ENCODE peak calls at places on chromosome 1, in six cellular contexts. One of them, this sample, is unnamed.

GRCh38 chr1:232974971-232975370 is 24.6 kb downstream of the NTPCR start:
- DNase-seq in fibroblast of pulmonary artery: peak
- DNase-seq in H9: no peak
- DNase-seq in left lung: no peak
- DNase-seq in IMR-90: peak
- DNase-seq in GM10248: no peak
- DNase-seq in this sample: no peak

GRCh38 chr1:215095524-215095923 is 13.0 kb downstream of the KCNK2 start:
- DNase-seq in fibroblast of pulmonary artery: no peak
- DNase-seq in H9: no peak
- DNase-seq in left lung: no peak
- DNase-seq in IMR-90: no peak
- DNase-seq in GM10248: no peak
- DNase-seq in this sample: no peak

GRCh38 chr1:160205242-160205973 is at the start of gene PEA15:
- DNase-seq in fibroblast of pulmonary artery: peak
- DNase-seq in H9: peak
- DNase-seq in left lung: peak
- DNase-seq in IMR-90: peak
- DNase-seq in GM10248: peak
- DNase-seq in this sample: peak

GRCh38 chr1:179087665-179088064 is 5.8 kb downstream of the TOR3A start:
- DNase-seq in fibroblast of pulmonary artery: peak
- DNase-seq in H9: peak
- DNase-seq in left lung: no peak
- DNase-seq in IMR-90: no peak
- DNase-seq in GM10248: no peak
- DNase-seq in this sample: peak

GRCh38 chr1:55225228-55225627 is 10.1 kb upstream of the USP24 start:
- DNase-seq in fibroblast of pulmonary artery: no peak
- DNase-seq in H9: no peak
- DNase-seq in left lung: no peak
- DNase-seq in IMR-90: no peak
- DNase-seq in GM10248: no peak
- DNase-seq in this sample: no peak

GRCh38 chr1:160623860-160624259 is 23.0 kb downstream of the SLAMF1 start:
- DNase-seq in fibroblast of pulmonary artery: no peak
- DNase-seq in H9: no peak
- DNase-seq in left lung: no peak
- DNase-seq in IMR-90: no peak
- DNase-seq in GM10248: no peak
- DNase-seq in this sample: no peak

GRCh38 chr1:206651958-206652890 is 16.9 kb downstream of the DYRK3 start:
- DNase-seq in fibroblast of pulmonary artery: no peak
- DNase-seq in H9: no peak
- DNase-seq in left lung: no peak
- DNase-seq in IMR-90: no peak
- DNase-seq in GM10248: no peak
- DNase-seq in this sample: no peak

GRCh38 chr1:16905112-16905855 is 9.5 kb downstream of the RNU1-2 start:
- DNase-seq in fibroblast of pulmonary artery: peak
- DNase-seq in H9: peak
- DNase-seq in left lung: no peak
- DNase-seq in IMR-90: peak
- DNase-seq in GM10248: peak
- DNase-seq in this sample: no peak

GRCh38 chr1:67367370-67368345 is 60.0 kb downstream of the IL12RB2 start:
- DNase-seq in fibroblast of pulmonary artery: peak
- DNase-seq in H9: no peak
- DNase-seq in left lung: no peak
- DNase-seq in IMR-90: peak
- DNase-seq in GM10248: no peak
- DNase-seq in this sample: no peak

GRCh38 chr1:246518456-246519205 is 11.6 kb upstream of the SMYD3 start:
- DNase-seq in fibroblast of pulmonary artery: no peak
- DNase-seq in H9: no peak
- DNase-seq in left lung: no peak
- DNase-seq in IMR-90: no peak
- DNase-seq in GM10248: no peak
- DNase-seq in this sample: no peak

GRCh38 chr1:10779201-10779600 is 17.2 kb downstream of the CASZ1 start:
- DNase-seq in fibroblast of pulmonary artery: no peak
- DNase-seq in H9: no peak
- DNase-seq in left lung: no peak
- DNase-seq in IMR-90: no peak
- DNase-seq in GM10248: no peak
- DNase-seq in this sample: no peak

GRCh38 chr1:147600119-147601111 is 59.1 kb downstream of the BCL9 start:
- DNase-seq in fibroblast of pulmonary artery: peak
- DNase-seq in H9: no peak
- DNase-seq in left lung: no peak
- DNase-seq in IMR-90: peak
- DNase-seq in GM10248: no peak
- DNase-seq in this sample: no peak

GRCh38 chr1:100036718-100037664 is 67.2 kb downstream of the SLC35A3 start:
- DNase-seq in fibroblast of pulmonary artery: peak
- DNase-seq in H9: no peak
- DNase-seq in left lung: no peak
- DNase-seq in IMR-90: peak
- DNase-seq in GM10248: no peak
- DNase-seq in this sample: no peak

GRCh38 chr1:228968841-228969606 is 233.7 kb downstream of the RHOU start:
- DNase-seq in fibroblast of pulmonary artery: no peak
- DNase-seq in H9: no peak
- DNase-seq in left lung: no peak
- DNase-seq in IMR-90: no peak
- DNase-seq in GM10248: no peak
- DNase-seq in this sample: no peak

GRCh38 chr1:159854101-159854692 is 8.3 kb downstream of the VSIG8 start:
- DNase-seq in fibroblast of pulmonary artery: peak
- DNase-seq in H9: peak
- DNase-seq in left lung: peak
- DNase-seq in IMR-90: no peak
- DNase-seq in GM10248: no peak
- DNase-seq in this sample: peak

GRCh38 chr1:27602510-27603319 is 1.2 kb downstream of the AHDC1 start:
- DNase-seq in fibroblast of pulmonary artery: no peak
- DNase-seq in H9: no peak
- DNase-seq in left lung: no peak
- DNase-seq in IMR-90: peak
- DNase-seq in GM10248: peak
- DNase-seq in this sample: peak

GRCh38 chr1:225961659-225962439 is 20.8 kb upstream of the LEFTY2 start:
- DNase-seq in fibroblast of pulmonary artery: no peak
- DNase-seq in H9: no peak
- DNase-seq in left lung: no peak
- DNase-seq in IMR-90: no peak
- DNase-seq in GM10248: no peak
- DNase-seq in this sample: no peak

GRCh38 chr1:11540773-11541160 is 61.8 kb downstream of the DISP3 start:
- DNase-seq in fibroblast of pulmonary artery: no peak
- DNase-seq in H9: no peak
- DNase-seq in left lung: no peak
- DNase-seq in IMR-90: no peak
- DNase-seq in GM10248: no peak
- DNase-seq in this sample: no peak

GRCh38 chr1:147808025-147808424 is 47.6 kb upstream of the GJA5 start:
- DNase-seq in fibroblast of pulmonary artery: peak
- DNase-seq in H9: no peak
- DNase-seq in left lung: no peak
- DNase-seq in IMR-90: no peak
- DNase-seq in GM10248: no peak
- DNase-seq in this sample: peak

GRCh38 chr1:94541175-94542087 is at the start of gene F3:
- DNase-seq in fibroblast of pulmonary artery: peak
- DNase-seq in H9: peak
- DNase-seq in left lung: peak
- DNase-seq in IMR-90: peak
- DNase-seq in GM10248: peak
- DNase-seq in this sample: peak
- TF ChIP-seq CTCF in fibroblast of pulmonary artery: no peak
- TF ChIP-seq CTCF in H9: peak
- TF ChIP-seq CTCF in left lung: no peak
- TF ChIP-seq CTCF in IMR-90: peak
- TF ChIP-seq CTCF in GM10248: no peak
- TF ChIP-seq CTCF in this sample: no peak

DNA sequence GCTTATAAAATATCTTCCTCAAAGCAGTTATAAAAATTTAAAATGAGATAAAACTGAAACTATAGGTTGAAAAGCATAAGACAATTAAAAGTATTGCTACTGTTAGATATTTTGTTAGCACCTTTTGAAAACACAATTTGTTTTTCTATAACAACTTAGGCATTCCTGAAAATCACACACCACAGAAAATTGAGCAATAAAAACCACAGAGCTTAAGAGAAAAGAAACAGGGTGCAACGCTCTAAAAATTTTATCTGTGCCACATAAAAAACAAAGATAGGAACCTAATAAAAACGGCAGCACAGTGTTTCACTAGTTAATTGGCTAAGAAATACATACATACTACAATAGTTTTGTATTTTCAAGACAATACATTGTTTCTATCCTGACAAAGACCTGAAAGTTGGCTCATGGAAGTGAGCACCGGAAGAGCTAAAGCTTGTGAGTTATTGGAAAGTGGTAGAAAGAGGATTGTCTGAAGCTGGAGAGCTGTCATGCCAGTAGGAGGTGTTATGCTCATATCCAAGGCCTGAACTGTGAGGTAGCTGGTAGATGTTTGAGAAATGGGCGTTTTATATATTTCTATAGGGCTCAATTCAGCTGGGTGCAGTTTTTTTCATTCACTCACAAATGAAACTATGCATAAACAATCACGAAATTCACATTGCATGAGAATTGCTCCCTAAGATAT is 45.8 kb downstream of the RGS7 start:
- DNase-seq in fibroblast of pulmonary artery: no peak
- DNase-seq in H9: no peak
- DNase-seq in left lung: no peak
- DNase-seq in IMR-90: peak
- DNase-seq in GM10248: no peak
- DNase-seq in this sample: no peak
- TF ChIP-seq CTCF in fibroblast of pulmonary artery: no peak
- TF ChIP-seq CTCF in H9: peak
- TF ChIP-seq CTCF in left lung: no peak
- TF ChIP-seq CTCF in IMR-90: peak
- TF ChIP-seq CTCF in GM10248: no peak
- TF ChIP-seq CTCF in this sample: no peak

DNA sequence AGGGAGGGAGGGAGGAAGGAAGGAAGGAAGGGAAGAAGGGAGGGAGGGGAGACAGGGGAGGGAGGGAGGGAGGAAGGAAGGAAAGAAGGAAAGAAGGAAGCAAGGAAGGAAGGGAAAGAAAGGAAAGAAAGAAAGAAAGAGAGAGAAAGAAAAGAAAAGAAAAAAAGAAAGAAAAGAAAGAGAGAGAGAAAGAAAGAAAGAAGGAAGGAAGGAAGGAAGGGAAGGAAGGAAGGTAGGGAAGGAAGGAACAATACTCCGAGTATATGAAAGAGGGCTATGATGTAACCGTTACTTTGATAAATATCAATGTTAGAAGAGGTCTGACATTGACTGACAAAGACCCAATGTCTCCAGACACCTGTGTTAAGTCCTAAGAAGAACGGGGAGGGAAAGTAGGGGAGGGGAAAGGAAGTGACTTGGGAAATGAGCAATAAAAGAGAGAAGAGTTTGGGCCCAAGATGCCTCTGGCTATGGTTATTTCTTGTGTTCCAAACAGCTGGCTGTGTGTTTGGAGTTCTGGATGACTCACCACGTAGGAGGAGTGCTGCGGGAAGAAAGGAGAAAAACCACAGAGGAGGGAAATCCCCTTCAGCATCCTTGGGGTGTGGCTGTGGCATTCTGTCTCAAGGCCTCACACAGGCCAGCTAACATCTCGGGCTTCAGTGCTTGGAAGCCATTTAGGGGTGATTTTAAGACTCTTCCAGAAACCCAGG is 37.0 kb upstream of the RXRG start:
- DNase-seq in fibroblast of pulmonary artery: peak
- DNase-seq in H9: no peak
- DNase-seq in left lung: peak
- DNase-seq in IMR-90: peak
- DNase-seq in GM10248: no peak
- DNase-seq in this sample: no peak
- TF ChIP-seq CTCF in fibroblast of pulmonary artery: no peak
- TF ChIP-seq CTCF in H9: no peak
- TF ChIP-seq CTCF in left lung: no peak
- TF ChIP-seq CTCF in IMR-90: no peak
- TF ChIP-seq CTCF in GM10248: no peak
- TF ChIP-seq CTCF in this sample: no peak

GRCh38 chr1:173206816-173207595 is at the start of gene TNFSF4:
- DNase-seq in fibroblast of pulmonary artery: peak
- DNase-seq in H9: no peak
- DNase-seq in left lung: no peak
- DNase-seq in IMR-90: peak
- DNase-seq in GM10248: no peak
- DNase-seq in this sample: no peak
- TF ChIP-seq CTCF in fibroblast of pulmonary artery: peak
- TF ChIP-seq CTCF in H9: no peak
- TF ChIP-seq CTCF in left lung: no peak
- TF ChIP-seq CTCF in IMR-90: no peak
- TF ChIP-seq CTCF in GM10248: no peak
- TF ChIP-seq CTCF in this sample: no peak

DNA sequence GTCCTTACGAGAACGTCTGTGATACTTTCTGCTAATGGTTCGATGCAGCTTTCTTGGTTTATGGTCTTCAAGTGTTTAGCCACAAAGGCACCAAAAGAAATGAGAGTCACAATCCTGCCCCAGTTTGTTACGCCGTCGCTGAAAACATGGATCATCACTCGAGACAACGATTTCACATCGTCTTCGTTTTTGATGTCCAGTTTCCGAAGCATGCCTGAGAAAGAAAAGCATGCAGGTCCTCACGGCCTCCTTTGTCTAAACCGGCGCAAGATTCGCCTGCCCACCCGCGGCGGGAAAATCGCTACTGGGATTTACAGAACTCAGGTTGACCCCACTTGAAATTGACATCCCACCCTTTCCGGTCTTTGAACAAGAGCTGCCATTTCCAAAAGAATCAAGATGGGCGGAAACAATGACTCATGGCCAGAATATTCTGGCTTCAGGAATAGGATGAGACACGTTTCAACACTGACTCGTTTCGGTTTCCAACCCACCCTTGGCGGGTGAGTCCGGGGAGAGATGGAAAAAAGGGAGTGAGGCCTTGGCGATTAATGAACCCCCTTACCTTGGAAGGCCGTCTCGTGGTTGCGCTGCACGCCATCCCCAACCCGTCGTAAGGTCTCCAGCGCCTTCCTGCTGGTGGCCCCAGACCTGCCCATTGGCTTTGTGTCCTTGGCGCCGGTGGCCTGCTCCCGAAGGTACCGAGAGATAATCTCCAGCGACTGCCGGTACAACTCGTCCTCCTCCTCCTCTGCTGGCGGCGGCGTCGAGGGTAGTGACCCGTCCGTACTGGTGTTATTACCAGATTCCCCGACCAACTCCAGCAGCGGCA is 916 bp downstream of the MCL1 start:
- DNase-seq in fibroblast of pulmonary artery: peak
- DNase-seq in H9: no peak
- DNase-seq in left lung: no peak
- DNase-seq in IMR-90: peak
- DNase-seq in GM10248: peak
- DNase-seq in this sample: peak
- TF ChIP-seq CTCF in fibroblast of pulmonary artery: no peak
- TF ChIP-seq CTCF in H9: no peak
- TF ChIP-seq CTCF in left lung: no peak
- TF ChIP-seq CTCF in IMR-90: no peak
- TF ChIP-seq CTCF in GM10248: no peak
- TF ChIP-seq CTCF in this sample: no peak

This sample was measured in endothelial cell.